ENCODE peak calls at places on chromosomes 3 and 15, in nine cellular contexts. One of them, this sample, is unnamed. For H3K36me3, the result is how much of the 10 kb centered on the place peaks cover.

GRCh38 chr3:52477076-52477895 is 17.9 kb upstream of the STAB1 start:
- DNase-seq in breast epithelium: no peak
- DNase-seq in BJ: no peak
- DNase-seq in uterus: no peak
- DNase-seq in pancreas: no peak
- DNase-seq in CD8-positive, alpha-beta T cell: peak
- DNase-seq in tibial artery: no peak
- DNase-seq in fibroblast of lung: no peak
- DNase-seq in WERI-Rb-1: no peak
- DNase-seq in this sample: no peak

GRCh38 chr3:184908859-184909258 is 96.9 kb downstream of the VPS8 start:
- DNase-seq in breast epithelium: no peak
- DNase-seq in BJ: no peak
- DNase-seq in uterus: no peak
- DNase-seq in pancreas: no peak
- DNase-seq in CD8-positive, alpha-beta T cell: no peak
- DNase-seq in tibial artery: no peak
- DNase-seq in fibroblast of lung: no peak
- DNase-seq in WERI-Rb-1: no peak
- DNase-seq in this sample: no peak

GRCh38 chr3:160564949-160565441 is 376 bp downstream of the KPNA4 start:
- DNase-seq in breast epithelium: peak
- DNase-seq in BJ: no peak
- DNase-seq in uterus: no peak
- DNase-seq in pancreas: peak
- DNase-seq in CD8-positive, alpha-beta T cell: peak
- DNase-seq in tibial artery: no peak
- DNase-seq in fibroblast of lung: peak
- DNase-seq in WERI-Rb-1: peak
- DNase-seq in this sample: no peak

GRCh38 chr15:89119489-89120478 is 31.5 kb downstream of the ABHD2 start:
- DNase-seq in breast epithelium: no peak
- DNase-seq in BJ: no peak
- DNase-seq in uterus: no peak
- DNase-seq in pancreas: no peak
- DNase-seq in CD8-positive, alpha-beta T cell: no peak
- DNase-seq in tibial artery: peak
- DNase-seq in fibroblast of lung: peak
- DNase-seq in WERI-Rb-1: no peak
- DNase-seq in this sample: no peak

GRCh38 chr3:183810643-183811594 is 14.5 kb downstream of the MAP6D1 start:
- DNase-seq in breast epithelium: no peak
- DNase-seq in BJ: no peak
- DNase-seq in uterus: no peak
- DNase-seq in pancreas: peak
- DNase-seq in CD8-positive, alpha-beta T cell: no peak
- DNase-seq in tibial artery: no peak
- DNase-seq in fibroblast of lung: no peak
- DNase-seq in WERI-Rb-1: no peak
- DNase-seq in this sample: no peak

GRCh38 chr3:107978116-107979057 is 112.4 kb downstream of the CD47 start:
- DNase-seq in breast epithelium: no peak
- DNase-seq in BJ: no peak
- DNase-seq in uterus: no peak
- DNase-seq in pancreas: no peak
- DNase-seq in CD8-positive, alpha-beta T cell: no peak
- DNase-seq in tibial artery: no peak
- DNase-seq in fibroblast of lung: no peak
- DNase-seq in WERI-Rb-1: no peak
- DNase-seq in this sample: no peak

GRCh38 chr15:55685292-55685691 is 57.7 kb downstream of the PRTG start:
- DNase-seq in breast epithelium: no peak
- DNase-seq in BJ: no peak
- DNase-seq in uterus: no peak
- DNase-seq in pancreas: no peak
- DNase-seq in CD8-positive, alpha-beta T cell: no peak
- DNase-seq in tibial artery: no peak
- DNase-seq in fibroblast of lung: no peak
- DNase-seq in WERI-Rb-1: no peak
- DNase-seq in this sample: no peak

GRCh38 chr3:128276577-128277183 is 123.4 kb downstream of the EEFSEC start:
- DNase-seq in breast epithelium: no peak
- DNase-seq in BJ: no peak
- DNase-seq in uterus: no peak
- DNase-seq in pancreas: no peak
- DNase-seq in CD8-positive, alpha-beta T cell: no peak
- DNase-seq in tibial artery: no peak
- DNase-seq in fibroblast of lung: no peak
- DNase-seq in WERI-Rb-1: no peak
- DNase-seq in this sample: no peak

GRCh38 chr15:99385865-99386264 is 134.6 kb downstream of the LRRC28 start:
- DNase-seq in breast epithelium: no peak
- DNase-seq in BJ: no peak
- DNase-seq in uterus: peak
- DNase-seq in pancreas: no peak
- DNase-seq in CD8-positive, alpha-beta T cell: no peak
- DNase-seq in tibial artery: no peak
- DNase-seq in fibroblast of lung: peak
- DNase-seq in WERI-Rb-1: no peak
- DNase-seq in this sample: no peak

GRCh38 chr15:25734680-25735355 is 128.3 kb downstream of the ATP10A start:
- DNase-seq in breast epithelium: no peak
- DNase-seq in BJ: no peak
- DNase-seq in uterus: no peak
- DNase-seq in pancreas: no peak
- DNase-seq in CD8-positive, alpha-beta T cell: no peak
- DNase-seq in tibial artery: peak
- DNase-seq in fibroblast of lung: no peak
- DNase-seq in WERI-Rb-1: no peak
- DNase-seq in this sample: no peak

GRCh38 chr15:22795206-22796063 is 9.0 kb downstream of the NIPA1 start:
- DNase-seq in breast epithelium: no peak
- DNase-seq in BJ: no peak
- DNase-seq in uterus: no peak
- DNase-seq in pancreas: no peak
- DNase-seq in CD8-positive, alpha-beta T cell: no peak
- DNase-seq in tibial artery: peak
- DNase-seq in fibroblast of lung: no peak
- DNase-seq in WERI-Rb-1: no peak
- DNase-seq in this sample: no peak

GRCh38 chr3:4038351-4038750 is 239.1 kb downstream of the LRRN1 start:
- DNase-seq in breast epithelium: no peak
- DNase-seq in BJ: no peak
- DNase-seq in uterus: no peak
- DNase-seq in pancreas: no peak
- DNase-seq in CD8-positive, alpha-beta T cell: no peak
- DNase-seq in tibial artery: no peak
- DNase-seq in fibroblast of lung: no peak
- DNase-seq in WERI-Rb-1: no peak
- DNase-seq in this sample: no peak

GRCh38 chr15:99123706-99124451 is 19.0 kb downstream of the SYNM start:
- DNase-seq in breast epithelium: peak
- DNase-seq in BJ: peak
- DNase-seq in uterus: peak
- DNase-seq in pancreas: peak
- DNase-seq in CD8-positive, alpha-beta T cell: no peak
- DNase-seq in tibial artery: peak
- DNase-seq in fibroblast of lung: peak
- DNase-seq in WERI-Rb-1: peak
- DNase-seq in this sample: peak

DNA sequence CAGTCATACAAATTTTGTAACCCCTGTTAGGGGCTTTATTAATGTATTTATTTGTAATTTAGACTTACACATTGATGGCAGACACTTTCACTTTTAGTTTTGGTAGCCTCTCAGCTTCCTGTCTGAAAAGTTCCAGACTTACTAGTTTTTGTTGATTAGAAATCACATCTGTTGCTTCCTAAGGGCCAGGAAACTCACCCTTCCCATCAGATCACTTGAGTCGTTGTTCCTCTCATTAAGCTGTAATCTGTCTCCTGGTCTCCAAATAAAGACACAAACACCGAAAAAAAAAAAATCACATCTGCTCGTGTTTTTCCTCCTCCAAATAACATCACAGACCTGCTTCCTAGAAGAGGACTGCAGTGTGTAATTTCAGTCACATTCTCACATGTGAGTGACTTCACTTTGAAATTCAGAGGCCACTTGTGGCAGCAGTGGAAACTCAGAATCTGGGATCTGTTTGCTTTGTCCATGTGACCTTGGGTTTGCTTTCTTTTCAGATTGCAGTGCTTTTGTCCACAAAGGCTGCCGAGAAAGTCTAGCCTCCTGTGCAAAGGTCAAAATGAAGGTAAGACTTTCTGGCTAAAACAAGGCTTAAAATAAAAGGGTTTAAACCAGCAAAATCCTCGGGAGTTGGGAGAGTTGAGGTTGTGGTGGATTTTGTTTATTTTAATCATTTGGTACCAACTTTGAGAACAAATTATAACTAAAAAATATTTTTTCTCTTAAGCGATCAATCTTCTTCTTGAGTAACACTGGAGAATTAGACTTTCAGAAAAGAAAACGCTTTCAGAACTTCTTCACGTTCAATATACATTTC is 87.0 kb downstream of the KLHL25 start:
- DNase-seq in breast epithelium: no peak
- DNase-seq in BJ: no peak
- DNase-seq in uterus: no peak
- DNase-seq in pancreas: no peak
- DNase-seq in CD8-positive, alpha-beta T cell: no peak
- DNase-seq in tibial artery: no peak
- DNase-seq in fibroblast of lung: peak
- DNase-seq in WERI-Rb-1: no peak
- DNase-seq in this sample: no peak
- H3K36me3 ChIP-seq in breast epithelium: under half
- H3K36me3 ChIP-seq in BJ: under half
- H3K36me3 ChIP-seq in uterus: under half
- H3K36me3 ChIP-seq in pancreas: under half
- H3K36me3 ChIP-seq in CD8-positive, alpha-beta T cell: under half
- H3K36me3 ChIP-seq in tibial artery: under half
- H3K36me3 ChIP-seq in fibroblast of lung: under half
- H3K36me3 ChIP-seq in WERI-Rb-1: half or more
- H3K36me3 ChIP-seq in this sample: under half

DNA sequence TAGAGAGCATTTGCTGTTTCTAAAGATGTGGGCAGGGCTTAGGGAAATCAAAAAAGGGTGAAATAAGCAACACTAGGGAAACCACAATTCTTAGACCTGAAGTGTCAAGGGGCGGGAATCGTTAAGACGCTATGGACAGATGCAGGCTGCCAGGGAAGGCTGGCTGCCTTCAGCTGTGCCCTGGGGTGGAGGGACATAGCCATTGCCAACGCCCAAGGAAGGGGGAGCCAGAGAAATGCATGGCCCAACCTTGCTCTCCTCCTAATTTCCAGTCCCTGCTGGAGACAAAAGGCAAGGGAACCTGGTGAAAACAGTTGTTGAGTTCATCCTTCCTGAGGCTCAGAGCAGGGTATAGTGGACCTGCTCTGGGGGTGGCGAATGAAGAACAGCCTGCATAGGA is 141.7 kb upstream of the PROK2 start:
- DNase-seq in breast epithelium: no peak
- DNase-seq in BJ: no peak
- DNase-seq in uterus: no peak
- DNase-seq in pancreas: no peak
- DNase-seq in CD8-positive, alpha-beta T cell: no peak
- DNase-seq in tibial artery: no peak
- DNase-seq in fibroblast of lung: no peak
- DNase-seq in WERI-Rb-1: no peak
- DNase-seq in this sample: no peak
- H3K36me3 ChIP-seq in breast epithelium: under half
- H3K36me3 ChIP-seq in BJ: under half
- H3K36me3 ChIP-seq in uterus: under half
- H3K36me3 ChIP-seq in pancreas: under half
- H3K36me3 ChIP-seq in CD8-positive, alpha-beta T cell: under half
- H3K36me3 ChIP-seq in tibial artery: under half
- H3K36me3 ChIP-seq in fibroblast of lung: under half
- H3K36me3 ChIP-seq in WERI-Rb-1: under half
- H3K36me3 ChIP-seq in this sample: under half

DNA sequence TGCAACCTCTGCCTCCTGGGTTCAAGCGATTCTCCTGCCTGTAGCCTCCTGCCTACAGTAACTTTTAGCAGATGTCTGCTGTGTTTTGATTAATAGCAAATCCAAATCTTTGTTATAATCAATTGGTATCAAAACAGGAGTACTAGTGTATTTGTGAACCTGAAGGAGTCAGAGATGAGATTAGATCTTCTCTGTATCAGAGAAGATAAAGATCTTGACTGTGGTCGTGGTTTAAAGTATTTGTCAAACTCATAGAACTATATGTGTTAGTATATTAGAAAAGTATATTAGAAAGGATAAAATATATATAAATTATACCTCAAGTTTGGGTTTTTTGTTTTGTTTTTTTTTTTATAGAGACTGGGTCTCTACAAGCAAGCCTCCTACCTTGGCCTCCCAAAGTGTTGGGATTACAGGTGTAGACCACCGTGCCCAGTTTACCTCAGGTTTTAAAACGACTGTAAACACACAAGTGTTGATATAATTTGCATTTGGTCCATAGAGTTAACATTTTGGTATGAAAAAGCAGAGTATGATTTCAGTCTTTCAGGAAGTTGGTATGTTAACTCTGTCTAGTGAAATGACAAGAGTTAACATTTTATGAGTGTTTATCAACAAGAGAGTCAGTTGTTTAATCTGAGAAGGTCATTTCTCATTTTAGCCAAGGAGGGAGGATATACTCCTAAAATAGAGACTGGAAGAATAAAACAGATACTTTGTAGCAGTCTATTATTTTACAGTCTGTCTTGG is 18.3 kb downstream of the RTF1 start:
- DNase-seq in breast epithelium: no peak
- DNase-seq in BJ: no peak
- DNase-seq in uterus: no peak
- DNase-seq in pancreas: no peak
- DNase-seq in CD8-positive, alpha-beta T cell: no peak
- DNase-seq in tibial artery: no peak
- DNase-seq in fibroblast of lung: no peak
- DNase-seq in WERI-Rb-1: no peak
- DNase-seq in this sample: no peak
- H3K36me3 ChIP-seq in breast epithelium: under half
- H3K36me3 ChIP-seq in BJ: under half
- H3K36me3 ChIP-seq in uterus: under half
- H3K36me3 ChIP-seq in pancreas: under half
- H3K36me3 ChIP-seq in CD8-positive, alpha-beta T cell: under half
- H3K36me3 ChIP-seq in tibial artery: under half
- H3K36me3 ChIP-seq in fibroblast of lung: under half
- H3K36me3 ChIP-seq in WERI-Rb-1: under half
- H3K36me3 ChIP-seq in this sample: under half

GRCh38 chr3:43156812-43157455 is 51.1 kb upstream of the POMGNT2 start:
- DNase-seq in breast epithelium: no peak
- DNase-seq in BJ: no peak
- DNase-seq in uterus: no peak
- DNase-seq in pancreas: no peak
- DNase-seq in CD8-positive, alpha-beta T cell: no peak
- DNase-seq in tibial artery: no peak
- DNase-seq in fibroblast of lung: no peak
- DNase-seq in WERI-Rb-1: no peak
- DNase-seq in this sample: no peak
- H3K36me3 ChIP-seq in breast epithelium: under half
- H3K36me3 ChIP-seq in BJ: under half
- H3K36me3 ChIP-seq in uterus: under half
- H3K36me3 ChIP-seq in pancreas: under half
- H3K36me3 ChIP-seq in CD8-positive, alpha-beta T cell: under half
- H3K36me3 ChIP-seq in tibial artery: under half
- H3K36me3 ChIP-seq in fibroblast of lung: under half
- H3K36me3 ChIP-seq in WERI-Rb-1: under half
- H3K36me3 ChIP-seq in this sample: under half